ENCODE peak calls at places on chromosomes 5 and 9, in seven cellular contexts. One of them, this sample, is unnamed.

GRCh38 chr5:159181152-159181551 is 28.2 kb downstream of the RNF145 start:
- DNase-seq in activated T-cell treated with anti-CD3 and anti-CD28 coated beads, Interleukin-2, amount 50 U/mL, for 48 hours: no peak
- DNase-seq in fibroblast of gingiva: no peak
- DNase-seq in H54: no peak
- DNase-seq in CD8-positive, alpha-beta memory T cell: no peak
- DNase-seq in cardiac fibroblast: no peak
- DNase-seq in ureter: no peak
- DNase-seq in this sample: no peak

GRCh38 chr9:33202552-33203300 is 35.6 kb upstream of the B4GALT1 start:
- DNase-seq in activated T-cell treated with anti-CD3 and anti-CD28 coated beads, Interleukin-2, amount 50 U/mL, for 48 hours: peak
- DNase-seq in fibroblast of gingiva: peak
- DNase-seq in H54: no peak
- DNase-seq in CD8-positive, alpha-beta memory T cell: peak
- DNase-seq in cardiac fibroblast: peak
- DNase-seq in ureter: peak
- DNase-seq in this sample: peak

GRCh38 chr5:1151316-1151715 is 39.5 kb upstream of the SLC12A7 start:
- DNase-seq in activated T-cell treated with anti-CD3 and anti-CD28 coated beads, Interleukin-2, amount 50 U/mL, for 48 hours: no peak
- DNase-seq in fibroblast of gingiva: no peak
- DNase-seq in H54: no peak
- DNase-seq in CD8-positive, alpha-beta memory T cell: no peak
- DNase-seq in cardiac fibroblast: no peak
- DNase-seq in ureter: no peak
- DNase-seq in this sample: no peak

GRCh38 chr5:68315679-68316271 is 100.2 kb downstream of the PIK3R1 start:
- DNase-seq in activated T-cell treated with anti-CD3 and anti-CD28 coated beads, Interleukin-2, amount 50 U/mL, for 48 hours: peak
- DNase-seq in fibroblast of gingiva: no peak
- DNase-seq in H54: no peak
- DNase-seq in CD8-positive, alpha-beta memory T cell: peak
- DNase-seq in cardiac fibroblast: no peak
- DNase-seq in ureter: no peak
- DNase-seq in this sample: peak

GRCh38 chr5:39513236-39513635 is 88.5 kb upstream of the DAB2 start:
- DNase-seq in activated T-cell treated with anti-CD3 and anti-CD28 coated beads, Interleukin-2, amount 50 U/mL, for 48 hours: no peak
- DNase-seq in fibroblast of gingiva: no peak
- DNase-seq in H54: peak
- DNase-seq in CD8-positive, alpha-beta memory T cell: no peak
- DNase-seq in cardiac fibroblast: no peak
- DNase-seq in ureter: no peak
- DNase-seq in this sample: no peak

GRCh38 chr5:115262405-115263247 is at the start of gene PGGT1B:
- DNase-seq in activated T-cell treated with anti-CD3 and anti-CD28 coated beads, Interleukin-2, amount 50 U/mL, for 48 hours: peak
- DNase-seq in fibroblast of gingiva: peak
- DNase-seq in H54: peak
- DNase-seq in CD8-positive, alpha-beta memory T cell: peak
- DNase-seq in cardiac fibroblast: peak
- DNase-seq in ureter: peak
- DNase-seq in this sample: peak

GRCh38 chr9:75667155-75667554 is 223.3 kb upstream of the PCSK5 start:
- DNase-seq in activated T-cell treated with anti-CD3 and anti-CD28 coated beads, Interleukin-2, amount 50 U/mL, for 48 hours: no peak
- DNase-seq in fibroblast of gingiva: no peak
- DNase-seq in H54: no peak
- DNase-seq in CD8-positive, alpha-beta memory T cell: no peak
- DNase-seq in cardiac fibroblast: no peak
- DNase-seq in ureter: no peak
- DNase-seq in this sample: no peak

GRCh38 chr9:110541950-110542349 is 37.6 kb downstream of the SVEP1 start:
- DNase-seq in activated T-cell treated with anti-CD3 and anti-CD28 coated beads, Interleukin-2, amount 50 U/mL, for 48 hours: no peak
- DNase-seq in fibroblast of gingiva: peak
- DNase-seq in H54: no peak
- DNase-seq in CD8-positive, alpha-beta memory T cell: no peak
- DNase-seq in cardiac fibroblast: peak
- DNase-seq in ureter: no peak
- DNase-seq in this sample: no peak

GRCh38 chr9:33167949-33168535 is 906 bp upstream of the B4GALT1 start:
- DNase-seq in activated T-cell treated with anti-CD3 and anti-CD28 coated beads, Interleukin-2, amount 50 U/mL, for 48 hours: no peak
- DNase-seq in fibroblast of gingiva: no peak
- DNase-seq in H54: no peak
- DNase-seq in CD8-positive, alpha-beta memory T cell: peak
- DNase-seq in cardiac fibroblast: no peak
- DNase-seq in ureter: peak
- DNase-seq in this sample: no peak

GRCh38 chr9:114545055-114545454 is 39.8 kb upstream of the WHRN start:
- DNase-seq in activated T-cell treated with anti-CD3 and anti-CD28 coated beads, Interleukin-2, amount 50 U/mL, for 48 hours: no peak
- DNase-seq in fibroblast of gingiva: no peak
- DNase-seq in H54: no peak
- DNase-seq in CD8-positive, alpha-beta memory T cell: no peak
- DNase-seq in cardiac fibroblast: no peak
- DNase-seq in ureter: no peak
- DNase-seq in this sample: no peak

GRCh38 chr9:6428940-6429889 is 16.2 kb downstream of the UHRF2 start:
- DNase-seq in activated T-cell treated with anti-CD3 and anti-CD28 coated beads, Interleukin-2, amount 50 U/mL, for 48 hours: no peak
- DNase-seq in fibroblast of gingiva: peak
- DNase-seq in H54: no peak
- DNase-seq in CD8-positive, alpha-beta memory T cell: peak
- DNase-seq in cardiac fibroblast: no peak
- DNase-seq in ureter: no peak
- DNase-seq in this sample: no peak

GRCh38 chr9:113519401-113520108 is 56.0 kb downstream of the RGS3 start:
- DNase-seq in activated T-cell treated with anti-CD3 and anti-CD28 coated beads, Interleukin-2, amount 50 U/mL, for 48 hours: no peak
- DNase-seq in fibroblast of gingiva: no peak
- DNase-seq in H54: no peak
- DNase-seq in CD8-positive, alpha-beta memory T cell: peak
- DNase-seq in cardiac fibroblast: no peak
- DNase-seq in ureter: no peak
- DNase-seq in this sample: no peak

GRCh38 chr5:78699565-78700143 is 51.1 kb upstream of the LHFPL2 start:
- DNase-seq in activated T-cell treated with anti-CD3 and anti-CD28 coated beads, Interleukin-2, amount 50 U/mL, for 48 hours: no peak
- DNase-seq in fibroblast of gingiva: peak
- DNase-seq in H54: peak
- DNase-seq in CD8-positive, alpha-beta memory T cell: no peak
- DNase-seq in cardiac fibroblast: peak
- DNase-seq in ureter: no peak
- DNase-seq in this sample: no peak

GRCh38 chr9:84856181-84856632 is 186.7 kb downstream of the NTRK2 start:
- DNase-seq in activated T-cell treated with anti-CD3 and anti-CD28 coated beads, Interleukin-2, amount 50 U/mL, for 48 hours: no peak
- DNase-seq in fibroblast of gingiva: peak
- DNase-seq in H54: no peak
- DNase-seq in CD8-positive, alpha-beta memory T cell: no peak
- DNase-seq in cardiac fibroblast: peak
- DNase-seq in ureter: no peak
- DNase-seq in this sample: no peak

GRCh38 chr5:81020478-81021167 is 60.5 kb downstream of the RASGRF2 start:
- DNase-seq in activated T-cell treated with anti-CD3 and anti-CD28 coated beads, Interleukin-2, amount 50 U/mL, for 48 hours: no peak
- DNase-seq in fibroblast of gingiva: no peak
- DNase-seq in H54: no peak
- DNase-seq in CD8-positive, alpha-beta memory T cell: no peak
- DNase-seq in cardiac fibroblast: no peak
- DNase-seq in ureter: no peak
- DNase-seq in this sample: no peak

GRCh38 chr5:88172847-88173758 is 95.5 kb downstream of the TMEM161B start:
- DNase-seq in activated T-cell treated with anti-CD3 and anti-CD28 coated beads, Interleukin-2, amount 50 U/mL, for 48 hours: no peak
- DNase-seq in fibroblast of gingiva: no peak
- DNase-seq in H54: no peak
- DNase-seq in CD8-positive, alpha-beta memory T cell: no peak
- DNase-seq in cardiac fibroblast: no peak
- DNase-seq in ureter: no peak
- DNase-seq in this sample: no peak

GRCh38 chr5:342501-343460 is 21.3 kb downstream of the AHRR start:
- DNase-seq in activated T-cell treated with anti-CD3 and anti-CD28 coated beads, Interleukin-2, amount 50 U/mL, for 48 hours: no peak
- DNase-seq in fibroblast of gingiva: no peak
- DNase-seq in H54: no peak
- DNase-seq in CD8-positive, alpha-beta memory T cell: no peak
- DNase-seq in cardiac fibroblast: no peak
- DNase-seq in ureter: no peak
- DNase-seq in this sample: no peak

GRCh38 chr9:114086607-114087006 is 8.5 kb upstream of the AMBP start:
- DNase-seq in activated T-cell treated with anti-CD3 and anti-CD28 coated beads, Interleukin-2, amount 50 U/mL, for 48 hours: no peak
- DNase-seq in fibroblast of gingiva: no peak
- DNase-seq in H54: no peak
- DNase-seq in CD8-positive, alpha-beta memory T cell: no peak
- DNase-seq in cardiac fibroblast: no peak
- DNase-seq in ureter: peak
- DNase-seq in this sample: no peak

GRCh38 chr9:12640866-12641636 is 52.1 kb upstream of the TYRP1 start:
- DNase-seq in activated T-cell treated with anti-CD3 and anti-CD28 coated beads, Interleukin-2, amount 50 U/mL, for 48 hours: no peak
- DNase-seq in fibroblast of gingiva: no peak
- DNase-seq in H54: no peak
- DNase-seq in CD8-positive, alpha-beta memory T cell: no peak
- DNase-seq in cardiac fibroblast: no peak
- DNase-seq in ureter: no peak
- DNase-seq in this sample: no peak

GRCh38 chr9:115691686-115692085 is 461.9 kb upstream of the PAPPA start:
- DNase-seq in activated T-cell treated with anti-CD3 and anti-CD28 coated beads, Interleukin-2, amount 50 U/mL, for 48 hours: no peak
- DNase-seq in fibroblast of gingiva: peak
- DNase-seq in H54: no peak
- DNase-seq in CD8-positive, alpha-beta memory T cell: no peak
- DNase-seq in cardiac fibroblast: peak
- DNase-seq in ureter: no peak
- DNase-seq in this sample: no peak

GRCh38 chr5:1176473-1177391 is 24.7 kb upstream of the SLC6A19 start:
- DNase-seq in activated T-cell treated with anti-CD3 and anti-CD28 coated beads, Interleukin-2, amount 50 U/mL, for 48 hours: no peak
- DNase-seq in fibroblast of gingiva: no peak
- DNase-seq in H54: no peak
- DNase-seq in CD8-positive, alpha-beta memory T cell: peak
- DNase-seq in cardiac fibroblast: no peak
- DNase-seq in ureter: no peak
- DNase-seq in this sample: no peak

GRCh38 chr5:165258188-165258855 is 1752.9 kb downstream of the MAT2B start:
- DNase-seq in activated T-cell treated with anti-CD3 and anti-CD28 coated beads, Interleukin-2, amount 50 U/mL, for 48 hours: no peak
- DNase-seq in fibroblast of gingiva: no peak
- DNase-seq in H54: no peak
- DNase-seq in CD8-positive, alpha-beta memory T cell: no peak
- DNase-seq in cardiac fibroblast: peak
- DNase-seq in ureter: no peak
- DNase-seq in this sample: no peak

GRCh38 chr9:81666123-81666522 is 23.2 kb downstream of the TLE1 start:
- DNase-seq in activated T-cell treated with anti-CD3 and anti-CD28 coated beads, Interleukin-2, amount 50 U/mL, for 48 hours: no peak
- DNase-seq in fibroblast of gingiva: no peak
- DNase-seq in H54: no peak
- DNase-seq in CD8-positive, alpha-beta memory T cell: no peak
- DNase-seq in cardiac fibroblast: no peak
- DNase-seq in ureter: no peak
- DNase-seq in this sample: no peak

GRCh38 chr9:20559236-20559896 is 62.9 kb downstream of the MLLT3 start:
- DNase-seq in activated T-cell treated with anti-CD3 and anti-CD28 coated beads, Interleukin-2, amount 50 U/mL, for 48 hours: no peak
- DNase-seq in fibroblast of gingiva: no peak
- DNase-seq in H54: no peak
- DNase-seq in CD8-positive, alpha-beta memory T cell: no peak
- DNase-seq in cardiac fibroblast: no peak
- DNase-seq in ureter: no peak
- DNase-seq in this sample: no peak

GRCh38 chr9:21803674-21804048 is 1.2 kb downstream of the MTAP start:
- DNase-seq in activated T-cell treated with anti-CD3 and anti-CD28 coated beads, Interleukin-2, amount 50 U/mL, for 48 hours: no peak
- DNase-seq in fibroblast of gingiva: no peak
- DNase-seq in H54: no peak
- DNase-seq in CD8-positive, alpha-beta memory T cell: no peak
- DNase-seq in cardiac fibroblast: no peak
- DNase-seq in ureter: no peak
- DNase-seq in this sample: no peak

GRCh38 chr9:98707158-98708102 is 1.3 kb downstream of the GABBR2 start:
- DNase-seq in activated T-cell treated with anti-CD3 and anti-CD28 coated beads, Interleukin-2, amount 50 U/mL, for 48 hours: peak
- DNase-seq in fibroblast of gingiva: peak
- DNase-seq in H54: no peak
- DNase-seq in CD8-positive, alpha-beta memory T cell: no peak
- DNase-seq in cardiac fibroblast: peak
- DNase-seq in ureter: peak
- DNase-seq in this sample: no peak

GRCh38 chr5:93654676-93655075 is 71.7 kb downstream of the NR2F1 start:
- DNase-seq in activated T-cell treated with anti-CD3 and anti-CD28 coated beads, Interleukin-2, amount 50 U/mL, for 48 hours: no peak
- DNase-seq in fibroblast of gingiva: no peak
- DNase-seq in H54: no peak
- DNase-seq in CD8-positive, alpha-beta memory T cell: no peak
- DNase-seq in cardiac fibroblast: peak
- DNase-seq in ureter: no peak
- DNase-seq in this sample: no peak

This sample was measured in activated B cell treated with CpG ODN at 0.5 μM for 24 hours.